ENCODE peak calls at places on chromosome 12, in nine cellular contexts. N is neural progenitor cell, E is tibial artery, M is GM12878, S is foreskin fibroblast, P is fibroblast of the aortic adventitia, T is astrocyte of the spinal cord, U is AG04450, C is fibroblast of villous mesenchyme. I is an unnamed sample.

GRCh38 chr12:25557830-25558436 is 4.8 kb upstream of the LMNTD1 start:
- DNase-seq in S (peak; percentile 41), C (peak; percentile 64), N (peak; percentile 75), E (no peak), P (peak; percentile 69), T (peak; percentile 51), M (no peak), U (no peak), I (peak; percentile 62)

GRCh38 chr12:56476972-56477432 is 8.6 kb downstream of the SPRYD4 start:
- DNase-seq in E (no peak), T (no peak), S (no peak), P (no peak), C (no peak), U (no peak), M (no peak), N (no peak), I (no peak)

GRCh38 chr12:13041224-13041623 is 3.0 kb upstream of the FAM234B start:
- DNase-seq in E (no peak), S (no peak), T (no peak), M (no peak), N (no peak), P (no peak), U (no peak), C (no peak), I (no peak)

GRCh38 chr12:101539148-101539547 is 55.6 kb upstream of the MYBPC1 start:
- DNase-seq in T (no peak), P (peak; percentile 2), C (no peak), E (peak; percentile 33), S (no peak), M (no peak), N (no peak), U (no peak), I (no peak)

GRCh38 chr12:46549527-46550265 is 177.1 kb upstream of the SLC38A2 start:
- DNase-seq in C (peak; percentile 96), S (peak; percentile 84), M (no peak), N (no peak), U (peak; percentile 84), P (peak; percentile 94), T (peak; percentile 88), E (no peak), I (peak; percentile 92)

GRCh38 chr12:83261998-83262397 is 575.3 kb downstream of the TMTC2 start:
- DNase-seq in P (no peak), N (no peak), S (no peak), M (no peak), U (no peak), T (no peak), C (no peak), E (no peak), I (no peak)

GRCh38 chr12:57483466-57483865 is 3.8 kb upstream of the ARHGAP9 start:
- DNase-seq in U (no peak), C (peak; percentile 36), T (peak; percentile 56), E (no peak), M (no peak), S (peak; percentile 16), P (peak; percentile 67), N (no peak), I (peak; percentile 59)

GRCh38 chr12:4302881-4303280 is 18.1 kb upstream of the TIGAR start:
- DNase-seq in C (no peak), P (no peak), M (no peak), S (no peak), U (no peak), N (no peak), T (no peak), E (no peak), I (no peak)

GRCh38 chr12:123122649-123123048 is 28.2 kb downstream of the PITPNM2 start:
- DNase-seq in E (no peak), T (no peak), N (no peak), M (no peak), S (no peak), U (no peak), C (no peak), P (no peak), I (no peak)

GRCh38 chr12:48994224-48995060 is 4.7 kb downstream of the DDN start:
- DNase-seq in N (no peak), T (no peak), U (no peak), C (no peak), P (no peak), S (no peak), M (no peak), E (no peak), I (no peak)

GRCh38 chr12:104290855-104291254 is 12.7 kb upstream of the EID3 start:
- DNase-seq in N (no peak), E (no peak), T (no peak), S (no peak), P (peak; percentile 39), U (no peak), C (no peak), M (no peak), I (no peak)

GRCh38 chr12:92140919-92141536 is 4.6 kb downstream of the BTG1 start:
- DNase-seq in N (no peak), M (no peak), P (peak; percentile 17), S (no peak), T (no peak), C (no peak), U (no peak), E (no peak), I (no peak)

GRCh38 chr12:20624718-20625117 is 70.4 kb upstream of the SLCO1C1 start:
- DNase-seq in P (peak; percentile 34), S (peak; percentile 4), U (no peak), E (no peak), T (peak; percentile 30), N (peak; percentile 63), C (peak; percentile 20), M (no peak), I (peak; percentile 62)

GRCh38 chr12:78085562-78086182 is 255.0 kb downstream of the NAV3 start:
- DNase-seq in M (no peak), S (peak; percentile 55), E (no peak), P (peak; percentile 49), T (peak; percentile 28), C (peak; percentile 17), N (no peak), U (peak; percentile 15), I (peak; percentile 31)

GRCh38 chr12:78086553-78087362 is 256.1 kb downstream of the NAV3 start:
- DNase-seq in C (no peak), M (no peak), U (no peak), T (peak; percentile 19), E (no peak), S (no peak), P (peak; percentile 15), N (no peak), I (no peak)

GRCh38 chr12:78087363-78087675 is 256.6 kb downstream of the NAV3 start:
- DNase-seq in M (no peak), U (no peak), T (peak; percentile 26), E (no peak), S (no peak), C (peak; percentile 35), N (no peak), P (peak; percentile 30), I (peak; percentile 18)

DNA sequence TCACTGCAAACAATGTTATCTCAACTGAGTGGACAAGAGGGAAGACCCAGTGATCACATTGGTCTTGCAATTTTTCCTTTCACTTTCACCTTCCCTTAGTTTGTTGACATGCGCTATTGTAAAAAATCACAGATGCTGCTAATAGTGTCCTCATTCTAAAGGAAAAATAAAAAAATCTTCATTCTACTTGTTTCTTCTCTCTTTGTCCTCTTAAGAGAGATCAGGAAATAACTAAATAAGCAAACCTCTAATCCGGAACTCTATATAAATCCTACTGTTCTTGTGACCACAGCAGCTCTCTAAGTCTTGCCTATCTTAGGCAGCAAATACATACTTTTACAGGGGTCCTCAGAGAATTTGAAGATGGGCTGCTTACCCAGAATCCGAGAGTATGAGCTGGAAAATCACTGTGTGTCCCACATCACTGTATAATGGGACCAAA is 257.7 kb downstream of the NAV3 start:
- DNase-seq in C (peak; percentile 62), U (no peak), M (no peak), P (peak; percentile 43), E (no peak), S (no peak), N (no peak), T (peak; percentile 37), I (peak; percentile 29)
- H3K4me3 ChIP-seq in C (peak overlapping the region; percentile 54), U (peak overlapping the region; percentile 23), M (no peak overlapping the region), P (peak overlapping the region; percentile 1), E (no peak overlapping the region), S (peak overlapping the region; percentile 25), N (no peak overlapping the region), T (peak overlapping the region; percentile 2), I (peak overlapping the region; percentile 35)

GRCh38 chr12:127130506-127131100 is 1136.4 kb upstream of the TMEM132C start:
- DNase-seq in T (peak; percentile 6), S (no peak), E (no peak), C (peak; percentile 45), N (no peak), P (no peak), U (no peak), M (no peak), I (no peak)

GRCh38 chr12:127127887-127128286 is 1139.1 kb upstream of the TMEM132C start:
- DNase-seq in P (no peak), S (no peak), E (no peak), U (no peak), T (no peak), C (no peak), M (no peak), N (no peak), I (no peak)

GRCh38 chr12:127133675-127134335 is 1133.2 kb upstream of the TMEM132C start:
- DNase-seq in E (no peak), P (peak; percentile 16), U (no peak), C (peak; percentile 18), M (no peak), T (no peak), S (no peak), N (no peak), I (no peak)
- TF ChIP-seq CTCF in E (no peak), P (no peak), U (no peak), C (no peak), M (no peak), T (no peak), S (no peak), N (no peak), I (no peak)

GRCh38 chr12:124422142-124422569 is 127.3 kb downstream of the RFLNA start:
- DNase-seq in S (no peak), E (peak; percentile 61), C (no peak), T (no peak), P (peak; percentile 23), N (no peak), M (no peak), U (no peak), I (no peak)
- H3K4me3 ChIP-seq in S (no peak overlapping the region), E (peak overlapping the region; percentile 34), C (peak overlapping the region; percentile 28), T (peak overlapping the region; percentile 20), P (peak overlapping the region; percentile 40), N (no peak overlapping the region), M (no peak overlapping the region), U (no peak overlapping the region), I (no peak overlapping the region)

DNA sequence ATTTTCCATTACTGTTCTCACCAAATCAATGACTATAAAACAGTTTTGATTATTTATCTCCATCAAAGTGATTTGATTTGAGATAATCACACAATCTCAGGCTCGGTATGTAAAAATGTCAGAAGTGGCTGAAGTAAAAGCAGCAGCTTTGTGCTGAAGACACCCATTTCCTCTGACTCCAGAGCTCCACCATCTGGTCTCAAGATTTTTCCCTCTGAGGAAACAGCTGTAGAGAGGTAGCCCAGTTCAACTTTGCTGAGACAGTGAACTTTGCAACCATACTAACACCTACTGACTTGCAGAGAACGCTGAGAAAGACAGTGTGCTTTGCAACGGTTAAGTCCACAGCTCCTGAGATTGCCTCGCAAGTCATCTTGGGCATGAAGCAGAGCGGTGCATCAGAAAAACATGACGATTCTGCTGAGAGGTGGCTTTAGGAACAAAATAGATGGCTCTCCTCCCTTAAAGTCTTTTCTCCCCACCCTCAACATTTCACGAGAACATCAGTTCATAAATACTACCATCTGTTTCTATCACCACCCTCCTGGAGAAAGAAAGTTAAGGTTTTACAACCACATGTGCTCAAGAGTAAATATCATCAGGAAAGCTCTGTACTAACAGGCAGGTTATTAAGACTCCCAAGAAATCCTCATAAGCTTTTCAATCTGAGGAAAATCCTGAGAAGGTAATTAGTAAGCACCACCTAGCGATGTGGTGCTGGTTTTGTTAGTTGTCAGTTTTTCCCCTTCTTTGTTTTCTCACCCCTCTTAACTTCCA is 34.8 kb downstream of the HIGD1C start:
- DNase-seq in P (peak; percentile 75), U (peak; percentile 32), N (peak; percentile 50), E (peak; percentile 45), M (no peak), C (peak; percentile 78), T (peak; percentile 64), S (peak; percentile 71), I (peak; percentile 76)
- TF ChIP-seq CTCF in P (peak; percentile 69), U (peak; percentile 75), N (peak; percentile 57), E (peak; percentile 61), M (peak; percentile 68), C (peak; percentile 66), T (peak; percentile 74), S (peak; percentile 57), I (peak; percentile 81)